ENCODE peak calls at places on chromosomes 5 and 9, in four cellular contexts. Q, L, K and I are unnamed samples.

GRCh38 chr9:122498883-122499288 is 11.7 kb upstream of the OR1J2 start:
- DNase-seq in K (peak), L (peak), Q (peak), I (peak)

GRCh38 chr9:127803507-127804352 is 1.0 kb downstream of the FPGS start:
- DNase-seq in Q (peak), K (peak), L (no peak), I (no peak)

GRCh38 chr5:135466178-135467050 is 14.3 kb upstream of the TIFAB start:
- DNase-seq in Q (peak), L (peak), K (no peak), I (peak)

GRCh38 chr9:108609227-108609894 is 246.4 kb downstream of the ACTL7B start:
- DNase-seq in L (no peak), K (no peak), Q (no peak), I (no peak)

GRCh38 chr9:20464242-20464641 is 158.1 kb downstream of the MLLT3 start:
- DNase-seq in L (no peak), Q (no peak), K (no peak), I (no peak)

GRCh38 chr5:67263656-67264055 is 67.1 kb upstream of the CD180 start:
- DNase-seq in K (no peak), L (no peak), Q (no peak), I (no peak)

GRCh38 chr9:33510264-33511183 is 13.5 kb upstream of the ANKRD18B start:
- DNase-seq in L (peak), K (no peak), Q (peak), I (no peak)

GRCh38 chr9:93949073-93949693 is 6.0 kb downstream of the BARX1 start:
- DNase-seq in Q (no peak), K (no peak), L (peak), I (no peak)

GRCh38 chr5:150461231-150461630 is 11.7 kb upstream of the RPS14 start:
- DNase-seq in Q (peak), L (no peak), K (peak), I (no peak)

GRCh38 chr5:73280386-73280785 is 107.4 kb downstream of the TMEM174 start:
- DNase-seq in K (no peak), L (no peak), Q (peak), I (no peak)

GRCh38 chr9:93119953-93120845 is 13.9 kb downstream of the NINJ1 start:
- DNase-seq in K (peak), Q (no peak), L (no peak), I (peak)

GRCh38 chr5:175056831-175057230 is 332.4 kb downstream of the MSX2 start:
- DNase-seq in Q (no peak), L (no peak), K (no peak), I (no peak)

GRCh38 chr9:136531904-136532798 is 13.7 kb downstream of the NOTCH1 start:
- DNase-seq in L (no peak), K (no peak), Q (no peak), I (no peak)

DNA sequence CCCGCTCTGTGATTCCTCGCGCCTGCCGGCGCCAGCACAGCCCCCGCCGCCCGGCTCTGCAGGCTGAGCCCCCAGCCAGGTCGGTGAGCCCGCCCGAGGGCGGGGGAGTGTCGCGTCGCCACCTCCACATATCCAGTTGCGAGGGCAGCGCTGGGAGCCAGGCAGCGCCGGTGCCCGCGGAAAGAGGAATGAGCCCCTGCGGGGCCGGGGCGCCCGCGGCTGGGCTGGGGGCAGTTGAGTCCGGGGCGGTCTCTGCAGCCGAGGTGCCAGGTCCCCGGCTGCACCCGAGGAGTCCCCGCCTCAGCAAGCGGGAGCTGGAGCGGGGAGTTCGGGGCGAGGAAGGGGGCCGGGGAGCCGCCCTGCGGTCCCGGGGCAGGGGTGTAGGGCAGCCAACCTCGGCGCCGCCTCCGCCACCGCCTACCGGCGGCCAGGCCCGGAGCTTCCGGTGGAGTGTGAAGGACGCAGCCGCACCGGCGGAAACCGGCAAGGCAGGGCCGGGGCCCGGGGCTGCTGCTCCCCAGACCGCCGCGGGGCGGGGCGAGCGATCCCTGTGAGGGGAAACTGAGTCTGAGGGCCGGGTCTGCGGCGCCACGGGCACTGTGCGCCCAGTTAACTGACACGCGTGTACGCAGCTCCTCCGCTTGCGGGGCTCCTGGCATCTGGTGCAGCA is 2.3 kb upstream of the TRAF1 start:
- DNase-seq in K (peak), Q (peak), L (peak), I (no peak)
- TF ChIP-seq EZH2phosphoT487 in K (no peak), Q (no peak), L (no peak), I (no peak)

DNA sequence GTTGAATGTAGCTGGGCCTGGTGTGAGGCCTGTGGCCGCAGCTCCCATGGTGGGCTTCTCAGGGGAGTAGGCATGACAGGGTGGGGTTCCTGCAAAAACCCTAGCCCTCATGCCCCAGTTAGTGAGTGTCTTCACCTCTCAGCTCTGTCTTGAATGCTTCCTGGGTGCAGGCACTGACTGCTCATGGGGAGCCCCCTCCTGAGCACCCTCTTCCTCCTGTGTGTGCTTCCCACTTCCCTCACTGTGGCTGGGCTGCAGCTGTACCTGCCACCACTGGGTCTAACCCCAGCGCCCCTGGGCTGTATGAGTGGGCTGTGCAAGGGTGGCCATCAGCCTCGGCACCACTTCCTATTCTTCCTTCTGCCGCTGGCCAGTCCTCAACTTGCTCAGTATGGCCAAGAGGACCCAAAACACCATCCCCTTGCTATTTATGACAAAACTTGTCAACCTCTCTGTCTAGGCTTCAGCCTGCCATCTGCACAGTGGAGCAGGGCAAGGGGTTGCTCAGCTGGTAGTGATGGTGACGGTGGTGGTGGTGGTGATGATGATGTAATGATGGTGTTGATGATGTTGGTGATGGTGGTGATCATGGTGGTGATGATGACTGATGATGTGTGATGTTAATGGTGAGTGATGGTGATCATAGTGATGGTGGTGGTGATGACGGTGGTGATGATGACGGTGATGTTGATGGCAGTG is 67.5 kb downstream of the RXRA start:
- DNase-seq in K (no peak), Q (no peak), L (no peak), I (no peak)
- TF ChIP-seq EZH2phosphoT487 in K (no peak), Q (no peak), L (no peak), I (no peak)

GRCh38 chr5:2747372-2748179 is 3.9 kb downstream of the IRX2 start:
- DNase-seq in K (no peak), L (no peak), Q (no peak), I (no peak)
- TF ChIP-seq EZH2phosphoT487 in K (no peak), L (no peak), Q (no peak), I (no peak)

DNA sequence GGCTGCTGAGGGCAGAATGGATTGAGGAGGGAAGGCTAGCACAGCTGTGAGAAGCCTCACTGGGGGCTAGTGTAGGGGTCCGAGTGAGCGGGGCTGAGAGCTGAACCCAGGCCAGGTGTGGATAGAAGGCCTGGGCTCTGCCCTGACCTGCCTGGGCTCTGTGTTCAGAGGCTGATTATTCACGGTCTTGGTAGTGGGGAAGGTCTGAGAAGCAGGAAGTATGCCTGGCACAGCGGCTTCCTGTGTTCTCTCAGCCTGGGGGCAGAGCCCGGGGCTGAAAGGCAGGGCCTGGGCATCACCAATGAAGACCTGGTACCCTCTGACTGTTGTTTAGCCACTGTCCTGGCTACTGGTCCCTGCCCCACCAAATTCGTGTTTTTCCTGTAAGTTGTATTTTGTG is 136.4 kb upstream of the TBC1D2 start:
- DNase-seq in Q (no peak), L (no peak), K (no peak), I (no peak)
- TF ChIP-seq EZH2phosphoT487 in Q (no peak), L (no peak), K (no peak), I (no peak)

DNA sequence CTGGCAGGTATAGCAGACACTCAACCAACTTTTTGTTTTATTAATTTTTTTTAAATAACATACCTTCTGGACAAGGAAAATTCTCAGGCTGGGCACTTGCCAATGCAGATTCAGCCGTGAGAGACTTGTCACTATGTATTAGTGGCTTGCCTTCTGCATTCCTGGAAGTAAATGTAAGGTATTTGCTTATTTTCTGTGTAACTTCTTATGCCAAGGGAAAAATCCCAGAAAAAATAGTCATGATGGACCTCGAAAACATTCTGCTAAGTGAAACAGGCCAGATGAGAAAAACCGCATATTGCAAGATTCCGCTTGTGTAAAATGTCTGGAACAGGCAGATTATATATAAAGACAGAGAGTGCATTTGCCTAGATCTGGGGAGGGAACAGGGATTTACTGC is 260.3 kb upstream of the DAPK1 start:
- DNase-seq in L (no peak), K (no peak), Q (no peak), I (no peak)
- TF ChIP-seq EZH2phosphoT487 in L (no peak), K (no peak), Q (no peak), I (no peak)